ENCODE peak calls at places on chromosomes 11 and 22, in ten cellular contexts. One of them, this sample, is unnamed.

GRCh38 chr11:130029137-130029536 is 26.5 kb upstream of the PRDM10 start:
- DNase-seq in left ventricle myocardium inferior: no peak
- DNase-seq in HT1080: no peak
- DNase-seq in activated T-cell treated with anti-CD3 and anti-CD28 coated beads, Interleukin-2, amount 50 U/mL, for 24 hours: no peak
- DNase-seq in astrocyte of the spinal cord: no peak
- DNase-seq in Calu3: no peak
- DNase-seq in NCI-H460: no peak
- DNase-seq in cardiac muscle cell: peak; percentile 20
- DNase-seq in AG09309: no peak
- DNase-seq in activated CD8-positive, alpha-beta T cell treated with anti-CD3 and anti-CD28 coated beads for 36 hours: no peak
- DNase-seq in this sample: no peak

GRCh38 chr11:48005878-48006277 is 25.5 kb downstream of the PTPRJ start:
- DNase-seq in HT1080: peak; percentile 13
- DNase-seq in AG09309: no peak
- DNase-seq in left ventricle myocardium inferior: no peak
- DNase-seq in astrocyte of the spinal cord: no peak
- DNase-seq in activated CD8-positive, alpha-beta T cell treated with anti-CD3 and anti-CD28 coated beads for 36 hours: peak; percentile 36
- DNase-seq in Calu3: no peak
- DNase-seq in NCI-H460: no peak
- DNase-seq in cardiac muscle cell: no peak
- DNase-seq in activated T-cell treated with anti-CD3 and anti-CD28 coated beads, Interleukin-2, amount 50 U/mL, for 24 hours: peak; percentile 61
- DNase-seq in this sample: no peak

GRCh38 chr11:109363682-109364081 is 58.3 kb upstream of the C11orf87 start:
- DNase-seq in NCI-H460: no peak
- DNase-seq in astrocyte of the spinal cord: no peak
- DNase-seq in HT1080: no peak
- DNase-seq in activated CD8-positive, alpha-beta T cell treated with anti-CD3 and anti-CD28 coated beads for 36 hours: no peak
- DNase-seq in AG09309: no peak
- DNase-seq in cardiac muscle cell: no peak
- DNase-seq in activated T-cell treated with anti-CD3 and anti-CD28 coated beads, Interleukin-2, amount 50 U/mL, for 24 hours: no peak
- DNase-seq in Calu3: no peak
- DNase-seq in left ventricle myocardium inferior: no peak
- DNase-seq in this sample: no peak

GRCh38 chr11:69131644-69132300 is 24.0 kb upstream of the SMIM38 start:
- DNase-seq in AG09309: peak; percentile 31
- DNase-seq in astrocyte of the spinal cord: peak; percentile 68
- DNase-seq in Calu3: peak; percentile 91
- DNase-seq in activated CD8-positive, alpha-beta T cell treated with anti-CD3 and anti-CD28 coated beads for 36 hours: no peak
- DNase-seq in HT1080: peak; percentile 25
- DNase-seq in activated T-cell treated with anti-CD3 and anti-CD28 coated beads, Interleukin-2, amount 50 U/mL, for 24 hours: no peak
- DNase-seq in NCI-H460: peak; percentile 66
- DNase-seq in left ventricle myocardium inferior: peak; percentile 71
- DNase-seq in cardiac muscle cell: peak; percentile 80
- DNase-seq in this sample: peak; percentile 87

GRCh38 chr22:27084130-27084529 is 426.7 kb downstream of the MIAT start:
- DNase-seq in activated CD8-positive, alpha-beta T cell treated with anti-CD3 and anti-CD28 coated beads for 36 hours: no peak
- DNase-seq in cardiac muscle cell: no peak
- DNase-seq in astrocyte of the spinal cord: no peak
- DNase-seq in NCI-H460: no peak
- DNase-seq in AG09309: no peak
- DNase-seq in left ventricle myocardium inferior: no peak
- DNase-seq in HT1080: no peak
- DNase-seq in activated T-cell treated with anti-CD3 and anti-CD28 coated beads, Interleukin-2, amount 50 U/mL, for 24 hours: no peak
- DNase-seq in Calu3: no peak
- DNase-seq in this sample: no peak

GRCh38 chr11:66231561-66231960 is 36.9 kb upstream of the RAB1B start:
- DNase-seq in Calu3: no peak
- DNase-seq in astrocyte of the spinal cord: no peak
- DNase-seq in activated T-cell treated with anti-CD3 and anti-CD28 coated beads, Interleukin-2, amount 50 U/mL, for 24 hours: no peak
- DNase-seq in NCI-H460: no peak
- DNase-seq in cardiac muscle cell: no peak
- DNase-seq in left ventricle myocardium inferior: no peak
- DNase-seq in activated CD8-positive, alpha-beta T cell treated with anti-CD3 and anti-CD28 coated beads for 36 hours: no peak
- DNase-seq in AG09309: no peak
- DNase-seq in HT1080: no peak
- DNase-seq in this sample: no peak

GRCh38 chr11:61580292-61580888 is 486 bp downstream of the SYT7 start:
- DNase-seq in activated CD8-positive, alpha-beta T cell treated with anti-CD3 and anti-CD28 coated beads for 36 hours: no peak
- DNase-seq in astrocyte of the spinal cord: no peak
- DNase-seq in AG09309: no peak
- DNase-seq in Calu3: peak; percentile 49
- DNase-seq in activated T-cell treated with anti-CD3 and anti-CD28 coated beads, Interleukin-2, amount 50 U/mL, for 24 hours: peak; percentile 40
- DNase-seq in HT1080: no peak
- DNase-seq in left ventricle myocardium inferior: no peak
- DNase-seq in cardiac muscle cell: no peak
- DNase-seq in NCI-H460: no peak
- DNase-seq in this sample: no peak

GRCh38 chr11:801097-801780 is 3.2 kb upstream of the SLC25A22 start:
- DNase-seq in astrocyte of the spinal cord: no peak
- DNase-seq in activated CD8-positive, alpha-beta T cell treated with anti-CD3 and anti-CD28 coated beads for 36 hours: no peak
- DNase-seq in Calu3: no peak
- DNase-seq in activated T-cell treated with anti-CD3 and anti-CD28 coated beads, Interleukin-2, amount 50 U/mL, for 24 hours: no peak
- DNase-seq in NCI-H460: no peak
- DNase-seq in HT1080: no peak
- DNase-seq in cardiac muscle cell: no peak
- DNase-seq in left ventricle myocardium inferior: no peak
- DNase-seq in AG09309: no peak
- DNase-seq in this sample: no peak

GRCh38 chr11:118690553-118691304 is 11.3 kb upstream of the TREH start:
- DNase-seq in HT1080: no peak
- DNase-seq in NCI-H460: no peak
- DNase-seq in left ventricle myocardium inferior: no peak
- DNase-seq in astrocyte of the spinal cord: no peak
- DNase-seq in activated T-cell treated with anti-CD3 and anti-CD28 coated beads, Interleukin-2, amount 50 U/mL, for 24 hours: no peak
- DNase-seq in AG09309: no peak
- DNase-seq in activated CD8-positive, alpha-beta T cell treated with anti-CD3 and anti-CD28 coated beads for 36 hours: no peak
- DNase-seq in Calu3: no peak
- DNase-seq in cardiac muscle cell: no peak
- DNase-seq in this sample: no peak

GRCh38 chr11:99098258-99098657 is 77.5 kb downstream of the CNTN5 start:
- DNase-seq in HT1080: no peak
- DNase-seq in astrocyte of the spinal cord: no peak
- DNase-seq in left ventricle myocardium inferior: no peak
- DNase-seq in NCI-H460: no peak
- DNase-seq in cardiac muscle cell: no peak
- DNase-seq in Calu3: no peak
- DNase-seq in activated CD8-positive, alpha-beta T cell treated with anti-CD3 and anti-CD28 coated beads for 36 hours: no peak
- DNase-seq in AG09309: no peak
- DNase-seq in activated T-cell treated with anti-CD3 and anti-CD28 coated beads, Interleukin-2, amount 50 U/mL, for 24 hours: no peak
- DNase-seq in this sample: no peak

GRCh38 chr11:26626346-26626745 is 54.3 kb upstream of the MUC15 start:
- DNase-seq in Calu3: no peak
- DNase-seq in activated T-cell treated with anti-CD3 and anti-CD28 coated beads, Interleukin-2, amount 50 U/mL, for 24 hours: no peak
- DNase-seq in HT1080: peak; percentile 48
- DNase-seq in activated CD8-positive, alpha-beta T cell treated with anti-CD3 and anti-CD28 coated beads for 36 hours: no peak
- DNase-seq in astrocyte of the spinal cord: peak; percentile 22
- DNase-seq in AG09309: no peak
- DNase-seq in NCI-H460: no peak
- DNase-seq in left ventricle myocardium inferior: no peak
- DNase-seq in cardiac muscle cell: peak; percentile 14
- DNase-seq in this sample: no peak

GRCh38 chr22:50180727-50181521 is 4.8 kb upstream of the TRABD start:
- DNase-seq in astrocyte of the spinal cord: no peak
- DNase-seq in NCI-H460: no peak
- DNase-seq in activated CD8-positive, alpha-beta T cell treated with anti-CD3 and anti-CD28 coated beads for 36 hours: no peak
- DNase-seq in left ventricle myocardium inferior: no peak
- DNase-seq in HT1080: no peak
- DNase-seq in cardiac muscle cell: no peak
- DNase-seq in Calu3: no peak
- DNase-seq in AG09309: no peak
- DNase-seq in activated T-cell treated with anti-CD3 and anti-CD28 coated beads, Interleukin-2, amount 50 U/mL, for 24 hours: no peak
- DNase-seq in this sample: no peak

GRCh38 chr11:98621767-98622166 is 399.0 kb upstream of the CNTN5 start:
- DNase-seq in NCI-H460: no peak
- DNase-seq in left ventricle myocardium inferior: no peak
- DNase-seq in activated T-cell treated with anti-CD3 and anti-CD28 coated beads, Interleukin-2, amount 50 U/mL, for 24 hours: no peak
- DNase-seq in activated CD8-positive, alpha-beta T cell treated with anti-CD3 and anti-CD28 coated beads for 36 hours: no peak
- DNase-seq in cardiac muscle cell: no peak
- DNase-seq in Calu3: no peak
- DNase-seq in AG09309: no peak
- DNase-seq in astrocyte of the spinal cord: no peak
- DNase-seq in HT1080: no peak
- DNase-seq in this sample: no peak

GRCh38 chr22:46777609-46777970 is 15.1 kb downstream of the TBC1D22A start:
- DNase-seq in activated T-cell treated with anti-CD3 and anti-CD28 coated beads, Interleukin-2, amount 50 U/mL, for 24 hours: peak; percentile 71
- DNase-seq in astrocyte of the spinal cord: no peak
- DNase-seq in HT1080: no peak
- DNase-seq in AG09309: no peak
- DNase-seq in cardiac muscle cell: no peak
- DNase-seq in NCI-H460: no peak
- DNase-seq in Calu3: no peak
- DNase-seq in activated CD8-positive, alpha-beta T cell treated with anti-CD3 and anti-CD28 coated beads for 36 hours: peak; percentile 68
- DNase-seq in left ventricle myocardium inferior: peak; percentile 55
- DNase-seq in this sample: peak; percentile 51

GRCh38 chr22:22431271-22432220 is 77.0 kb downstream of the ZNF280B start:
- DNase-seq in Calu3: peak; percentile 80
- DNase-seq in activated CD8-positive, alpha-beta T cell treated with anti-CD3 and anti-CD28 coated beads for 36 hours: peak; percentile 79
- DNase-seq in left ventricle myocardium inferior: peak; percentile 30
- DNase-seq in astrocyte of the spinal cord: peak; percentile 39
- DNase-seq in NCI-H460: peak; percentile 44
- DNase-seq in cardiac muscle cell: peak; percentile 65
- DNase-seq in AG09309: peak; percentile 1
- DNase-seq in activated T-cell treated with anti-CD3 and anti-CD28 coated beads, Interleukin-2, amount 50 U/mL, for 24 hours: peak; percentile 61
- DNase-seq in HT1080: peak; percentile 26
- DNase-seq in this sample: peak; percentile 39

GRCh38 chr11:66556086-66556485 is 9.4 kb downstream of the ACTN3 start:
- DNase-seq in left ventricle myocardium inferior: no peak
- DNase-seq in cardiac muscle cell: no peak
- DNase-seq in activated T-cell treated with anti-CD3 and anti-CD28 coated beads, Interleukin-2, amount 50 U/mL, for 24 hours: no peak
- DNase-seq in AG09309: no peak
- DNase-seq in activated CD8-positive, alpha-beta T cell treated with anti-CD3 and anti-CD28 coated beads for 36 hours: no peak
- DNase-seq in Calu3: no peak
- DNase-seq in HT1080: no peak
- DNase-seq in astrocyte of the spinal cord: no peak
- DNase-seq in NCI-H460: no peak
- DNase-seq in this sample: no peak

GRCh38 chr22:27487600-27488450 is 313.7 kb downstream of the MN1 start:
- DNase-seq in activated CD8-positive, alpha-beta T cell treated with anti-CD3 and anti-CD28 coated beads for 36 hours: no peak
- DNase-seq in left ventricle myocardium inferior: no peak
- DNase-seq in astrocyte of the spinal cord: peak; percentile 64
- DNase-seq in AG09309: no peak
- DNase-seq in NCI-H460: no peak
- DNase-seq in cardiac muscle cell: no peak
- DNase-seq in Calu3: peak; percentile 34
- DNase-seq in HT1080: no peak
- DNase-seq in activated T-cell treated with anti-CD3 and anti-CD28 coated beads, Interleukin-2, amount 50 U/mL, for 24 hours: no peak
- DNase-seq in this sample: no peak

GRCh38 chr11:59158206-59159068 is 13.5 kb upstream of the DTX4 start:
- DNase-seq in activated T-cell treated with anti-CD3 and anti-CD28 coated beads, Interleukin-2, amount 50 U/mL, for 24 hours: no peak
- DNase-seq in AG09309: peak; percentile 25
- DNase-seq in left ventricle myocardium inferior: peak; percentile 18
- DNase-seq in astrocyte of the spinal cord: peak; percentile 77
- DNase-seq in HT1080: peak; percentile 56
- DNase-seq in NCI-H460: peak; percentile 54
- DNase-seq in activated CD8-positive, alpha-beta T cell treated with anti-CD3 and anti-CD28 coated beads for 36 hours: peak; percentile 78
- DNase-seq in cardiac muscle cell: peak; percentile 82
- DNase-seq in Calu3: peak; percentile 60
- DNase-seq in this sample: no peak

GRCh38 chr22:49039625-49040024 is 788.0 kb downstream of the BRD1 start:
- DNase-seq in activated T-cell treated with anti-CD3 and anti-CD28 coated beads, Interleukin-2, amount 50 U/mL, for 24 hours: no peak
- DNase-seq in left ventricle myocardium inferior: no peak
- DNase-seq in HT1080: no peak
- DNase-seq in activated CD8-positive, alpha-beta T cell treated with anti-CD3 and anti-CD28 coated beads for 36 hours: no peak
- DNase-seq in Calu3: no peak
- DNase-seq in cardiac muscle cell: no peak
- DNase-seq in AG09309: no peak
- DNase-seq in astrocyte of the spinal cord: no peak
- DNase-seq in NCI-H460: no peak
- DNase-seq in this sample: no peak

GRCh38 chr11:124725719-124726105 is 14.0 kb upstream of the NRGN start:
- DNase-seq in NCI-H460: no peak
- DNase-seq in activated T-cell treated with anti-CD3 and anti-CD28 coated beads, Interleukin-2, amount 50 U/mL, for 24 hours: no peak
- DNase-seq in activated CD8-positive, alpha-beta T cell treated with anti-CD3 and anti-CD28 coated beads for 36 hours: no peak
- DNase-seq in Calu3: no peak
- DNase-seq in HT1080: peak; percentile 92
- DNase-seq in cardiac muscle cell: peak; percentile 76
- DNase-seq in left ventricle myocardium inferior: no peak
- DNase-seq in AG09309: no peak
- DNase-seq in astrocyte of the spinal cord: peak; percentile 54
- DNase-seq in this sample: no peak

GRCh38 chr11:126354631-126355323 is 709 bp upstream of the ST3GAL4 start:
- DNase-seq in astrocyte of the spinal cord: no peak
- DNase-seq in activated CD8-positive, alpha-beta T cell treated with anti-CD3 and anti-CD28 coated beads for 36 hours: peak; percentile 35
- DNase-seq in activated T-cell treated with anti-CD3 and anti-CD28 coated beads, Interleukin-2, amount 50 U/mL, for 24 hours: peak; percentile 53
- DNase-seq in Calu3: no peak
- DNase-seq in NCI-H460: no peak
- DNase-seq in cardiac muscle cell: no peak
- DNase-seq in HT1080: no peak
- DNase-seq in left ventricle myocardium inferior: peak; percentile 12
- DNase-seq in AG09309: no peak
- DNase-seq in this sample: no peak

GRCh38 chr22:37626144-37626543 is 13.3 kb upstream of the SH3BP1 start:
- DNase-seq in left ventricle myocardium inferior: peak; percentile 78
- DNase-seq in activated CD8-positive, alpha-beta T cell treated with anti-CD3 and anti-CD28 coated beads for 36 hours: no peak
- DNase-seq in Calu3: no peak
- DNase-seq in activated T-cell treated with anti-CD3 and anti-CD28 coated beads, Interleukin-2, amount 50 U/mL, for 24 hours: no peak
- DNase-seq in NCI-H460: no peak
- DNase-seq in astrocyte of the spinal cord: no peak
- DNase-seq in AG09309: no peak
- DNase-seq in HT1080: no peak
- DNase-seq in cardiac muscle cell: peak; percentile 92
- DNase-seq in this sample: no peak

GRCh38 chr11:131999084-131999483 is 628.7 kb downstream of the NTM start:
- DNase-seq in activated T-cell treated with anti-CD3 and anti-CD28 coated beads, Interleukin-2, amount 50 U/mL, for 24 hours: no peak
- DNase-seq in HT1080: no peak
- DNase-seq in left ventricle myocardium inferior: no peak
- DNase-seq in Calu3: no peak
- DNase-seq in astrocyte of the spinal cord: peak; percentile 29
- DNase-seq in activated CD8-positive, alpha-beta T cell treated with anti-CD3 and anti-CD28 coated beads for 36 hours: no peak
- DNase-seq in cardiac muscle cell: peak; percentile 42
- DNase-seq in NCI-H460: no peak
- DNase-seq in AG09309: no peak
- DNase-seq in this sample: no peak

GRCh38 chr11:36041988-36042606 is 98.2 kb downstream of the LDLRAD3 start:
- DNase-seq in NCI-H460: no peak
- DNase-seq in astrocyte of the spinal cord: peak; percentile 30
- DNase-seq in cardiac muscle cell: peak; percentile 51
- DNase-seq in left ventricle myocardium inferior: no peak
- DNase-seq in activated T-cell treated with anti-CD3 and anti-CD28 coated beads, Interleukin-2, amount 50 U/mL, for 24 hours: no peak
- DNase-seq in HT1080: peak; percentile 28
- DNase-seq in activated CD8-positive, alpha-beta T cell treated with anti-CD3 and anti-CD28 coated beads for 36 hours: peak; percentile 4
- DNase-seq in Calu3: peak; percentile 6
- DNase-seq in AG09309: no peak
- DNase-seq in this sample: no peak

GRCh38 chr11:12482839-12483238 is 105.5 kb downstream of the PARVA start:
- DNase-seq in HT1080: no peak
- DNase-seq in AG09309: no peak
- DNase-seq in NCI-H460: no peak
- DNase-seq in cardiac muscle cell: no peak
- DNase-seq in astrocyte of the spinal cord: no peak
- DNase-seq in left ventricle myocardium inferior: peak; percentile 48
- DNase-seq in activated CD8-positive, alpha-beta T cell treated with anti-CD3 and anti-CD28 coated beads for 36 hours: no peak
- DNase-seq in Calu3: no peak
- DNase-seq in activated T-cell treated with anti-CD3 and anti-CD28 coated beads, Interleukin-2, amount 50 U/mL, for 24 hours: no peak
- DNase-seq in this sample: no peak

GRCh38 chr22:41479671-41480396 is 10.9 kb downstream of the ACO2 start:
- DNase-seq in Calu3: no peak
- DNase-seq in cardiac muscle cell: peak; percentile 38
- DNase-seq in AG09309: no peak
- DNase-seq in HT1080: no peak
- DNase-seq in astrocyte of the spinal cord: peak; percentile 92
- DNase-seq in activated CD8-positive, alpha-beta T cell treated with anti-CD3 and anti-CD28 coated beads for 36 hours: no peak
- DNase-seq in left ventricle myocardium inferior: no peak
- DNase-seq in activated T-cell treated with anti-CD3 and anti-CD28 coated beads, Interleukin-2, amount 50 U/mL, for 24 hours: no peak
- DNase-seq in NCI-H460: no peak
- DNase-seq in this sample: no peak

GRCh38 chr22:18088825-18089568 is 11.2 kb downstream of the PEX26 start:
- DNase-seq in HT1080: no peak
- DNase-seq in astrocyte of the spinal cord: no peak
- DNase-seq in Calu3: no peak
- DNase-seq in activated CD8-positive, alpha-beta T cell treated with anti-CD3 and anti-CD28 coated beads for 36 hours: no peak
- DNase-seq in activated T-cell treated with anti-CD3 and anti-CD28 coated beads, Interleukin-2, amount 50 U/mL, for 24 hours: no peak
- DNase-seq in NCI-H460: no peak
- DNase-seq in cardiac muscle cell: no peak
- DNase-seq in left ventricle myocardium inferior: no peak
- DNase-seq in AG09309: no peak
- DNase-seq in this sample: no peak

GRCh38 chr22:39514373-39514973 is 5.9 kb upstream of the ATF4 start:
- DNase-seq in NCI-H460: no peak
- DNase-seq in activated T-cell treated with anti-CD3 and anti-CD28 coated beads, Interleukin-2, amount 50 U/mL, for 24 hours: peak; percentile 68
- DNase-seq in HT1080: no peak
- DNase-seq in cardiac muscle cell: peak; percentile 58
- DNase-seq in AG09309: no peak
- DNase-seq in astrocyte of the spinal cord: peak; percentile 32
- DNase-seq in Calu3: peak; percentile 79
- DNase-seq in activated CD8-positive, alpha-beta T cell treated with anti-CD3 and anti-CD28 coated beads for 36 hours: peak; percentile 75
- DNase-seq in left ventricle myocardium inferior: peak; percentile 62
- DNase-seq in this sample: peak; percentile 75